ENCODE peak calls at places on chromosomes 16 and 17, in four cellular contexts. F, O, K and P are unnamed samples.

GRCh38 chr17:43945074-43945824 is 3.0 kb upstream of the PPY start:
- DNase-seq in K (no peak), O (no peak), F (no peak), P (no peak)

GRCh38 chr17:55462711-55463110 is 41.1 kb upstream of the MMD start:
- DNase-seq in K (no peak), O (no peak), F (no peak), P (no peak)

GRCh38 chr17:72466199-72466598 is 345.4 kb downstream of the SOX9 start:
- DNase-seq in F (no peak), O (peak), K (peak), P (peak)

GRCh38 chr17:45016823-45017222 is 34.6 kb downstream of the DCAKD start:
- DNase-seq in F (no peak), O (no peak), K (peak), P (no peak)

GRCh38 chr17:2022647-2023046 is 2.5 kb downstream of the RTN4RL1 start:
- DNase-seq in K (no peak), O (no peak), F (no peak), P (no peak)

GRCh38 chr17:55089955-55090573 is 121.5 kb downstream of the STXBP4 start:
- DNase-seq in F (no peak), K (peak), O (peak), P (peak)

GRCh38 chr16:4615389-4616046 is 830 bp upstream of the UBALD1 start:
- DNase-seq in K (no peak), O (no peak), F (no peak), P (peak)

GRCh38 chr17:50213026-50214015 is 11.9 kb upstream of the COL1A1 start:
- DNase-seq in O (peak), K (no peak), F (no peak), P (no peak)

GRCh38 chr17:83125515-83126274 is 46.3 kb downstream of the METRNL start:
- DNase-seq in F (peak), O (no peak), K (no peak), P (peak)

GRCh38 chr17:46195939-46196338 is 2.7 kb upstream of the KANSL1 start:
- DNase-seq in K (no peak), O (no peak), F (no peak), P (no peak)

GRCh38 chr17:79355186-79355585 is 255.7 kb downstream of the RBFOX3 start:
- DNase-seq in F (no peak), O (no peak), K (no peak), P (no peak)

GRCh38 chr17:30961213-30962188 is 9.3 kb upstream of the RNF135 start:
- DNase-seq in O (peak), F (no peak), K (no peak), P (no peak)

GRCh38 chr17:50267074-50267841 is 7.0 kb upstream of the TMEM92 start:
- DNase-seq in F (no peak), K (no peak), O (no peak), P (peak)

GRCh38 chr16:24505959-24506358 is 33.4 kb upstream of the RBBP6 start:
- DNase-seq in K (no peak), F (no peak), O (no peak), P (no peak)

GRCh38 chr17:4335185-4335584 is 31.3 kb downstream of the UBE2G1 start:
- DNase-seq in K (no peak), F (no peak), O (no peak), P (no peak)

GRCh38 chr16:50245417-50246298 is 20.7 kb upstream of the ADCY7 start:
- DNase-seq in K (peak), F (no peak), O (no peak), P (peak)

GRCh38 chr16:89197633-89198416 is 2.5 kb downstream of the SLC22A31 start:
- DNase-seq in F (no peak), K (no peak), O (no peak), P (no peak)

GRCh38 chr17:32323784-32324590 is 18.0 kb downstream of the C17orf75 start:
- DNase-seq in O (no peak), K (no peak), F (no peak), P (peak)

GRCh38 chr17:27567563-27567859 is 63.5 kb upstream of the LGALS9 start:
- DNase-seq in O (no peak), F (no peak), K (no peak), P (no peak)

GRCh38 chr16:68235882-68236803 is at the start of gene ESRP2:
- DNase-seq in K (no peak), F (no peak), O (no peak), P (peak)

GRCh38 chr17:74547736-74548135 is 1.8 kb upstream of the CD300C start:
- DNase-seq in F (no peak), K (no peak), O (no peak), P (no peak)

GRCh38 chr17:5785343-5785742 is 201.0 kb upstream of the NLRP1 start:
- DNase-seq in O (peak), K (no peak), F (no peak), P (no peak)

GRCh38 chr17:5783851-5784250 is 199.5 kb upstream of the NLRP1 start:
- DNase-seq in O (no peak), K (no peak), F (no peak), P (no peak)

GRCh38 chr17:5784791-5785190 is 200.5 kb upstream of the NLRP1 start:
- DNase-seq in F (no peak), K (no peak), O (no peak), P (no peak)

GRCh38 chr17:5786510-5786875 is 202.2 kb upstream of the NLRP1 start:
- DNase-seq in O (no peak), F (no peak), K (no peak), P (no peak)

DNA sequence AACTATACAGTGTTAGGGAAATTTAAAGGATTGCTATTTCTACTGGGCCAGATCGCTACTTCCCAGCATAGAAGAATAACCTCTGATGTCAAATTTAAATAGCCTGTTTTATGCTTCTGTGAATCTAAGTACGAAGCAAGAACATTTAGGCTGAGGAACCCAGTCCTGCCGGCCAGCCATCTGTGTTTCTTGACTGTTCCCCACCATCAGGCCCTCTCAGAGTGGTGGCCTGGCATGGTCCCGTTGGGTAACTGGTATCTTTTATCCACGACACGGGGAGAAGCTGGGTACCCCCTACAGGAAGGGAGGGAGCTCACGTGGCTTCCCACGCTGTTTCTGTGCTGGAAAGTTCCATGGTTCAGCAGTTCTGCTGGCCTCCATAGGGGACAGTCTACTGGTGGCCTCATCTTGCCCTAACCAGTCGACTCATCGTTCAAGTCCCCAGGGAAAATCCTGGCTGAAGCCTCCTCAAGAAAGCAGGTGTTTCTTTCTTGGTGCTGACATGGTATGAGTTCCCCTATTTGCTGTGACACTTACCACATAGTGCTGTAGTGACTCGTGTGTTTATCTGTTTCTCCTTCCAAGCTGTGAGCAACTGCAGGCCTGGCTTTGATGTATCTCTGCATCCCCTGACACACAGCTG is 201.7 kb upstream of the NLRP1 start:
- DNase-seq in F (no peak), O (peak), K (no peak), P (no peak)
- H3K27ac ChIP-seq in F (no peak), O (peak), K (no peak), P (no peak)

DNA sequence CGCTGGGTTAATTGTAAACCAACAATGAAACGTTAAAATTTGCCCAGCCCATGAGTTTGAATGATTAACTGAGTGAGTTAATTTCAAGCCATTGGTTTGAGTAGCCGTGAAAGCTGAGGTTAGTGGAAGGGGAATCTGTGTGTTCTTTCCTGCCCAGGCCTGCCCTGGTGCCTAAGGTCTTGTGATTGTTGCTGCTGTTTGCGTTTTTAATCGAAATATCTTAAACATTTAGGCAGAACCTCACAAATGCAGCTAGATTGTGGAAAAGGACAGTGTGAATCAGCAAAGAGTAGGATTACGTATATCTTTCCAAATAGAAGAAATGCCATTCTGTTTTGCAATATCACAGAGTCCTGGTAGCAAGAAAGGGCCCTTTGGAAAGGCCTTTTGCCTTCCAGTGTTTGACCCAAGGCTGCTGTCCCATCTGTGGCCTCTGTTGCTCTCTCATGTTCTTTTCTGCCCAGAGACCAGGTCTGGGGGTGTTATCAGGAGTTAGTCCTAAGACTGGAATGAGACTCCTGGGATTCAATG is 113.8 kb downstream of the MSI2 start:
- DNase-seq in K (peak), O (no peak), F (no peak), P (no peak)
- TF ChIP-seq EP300 in K (peak), O (peak), F (no peak), P (no peak)

DNA sequence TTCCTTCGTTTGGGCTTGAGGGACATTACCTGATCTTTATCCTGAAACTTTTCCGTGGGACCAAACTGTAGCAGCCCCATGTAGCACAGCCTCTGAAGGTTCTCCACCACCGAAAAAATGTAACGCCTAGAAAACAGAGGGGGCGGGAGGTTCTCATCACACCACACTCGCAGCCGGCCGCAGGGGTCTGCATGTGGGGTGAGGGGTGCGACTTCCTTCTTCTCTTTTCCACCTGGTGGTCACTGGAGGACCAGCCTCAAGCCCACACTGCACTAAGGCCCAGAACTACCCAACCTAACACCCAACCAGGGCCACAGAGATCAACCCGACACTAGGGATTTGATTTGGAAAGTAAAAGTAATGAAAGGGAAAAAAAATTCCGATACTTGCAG is 57.1 kb downstream of the GTF3C1 start:
- DNase-seq in F (no peak), K (no peak), O (no peak), P (no peak)
- H3K27ac ChIP-seq in F (no peak), K (no peak), O (no peak), P (no peak)

DNA sequence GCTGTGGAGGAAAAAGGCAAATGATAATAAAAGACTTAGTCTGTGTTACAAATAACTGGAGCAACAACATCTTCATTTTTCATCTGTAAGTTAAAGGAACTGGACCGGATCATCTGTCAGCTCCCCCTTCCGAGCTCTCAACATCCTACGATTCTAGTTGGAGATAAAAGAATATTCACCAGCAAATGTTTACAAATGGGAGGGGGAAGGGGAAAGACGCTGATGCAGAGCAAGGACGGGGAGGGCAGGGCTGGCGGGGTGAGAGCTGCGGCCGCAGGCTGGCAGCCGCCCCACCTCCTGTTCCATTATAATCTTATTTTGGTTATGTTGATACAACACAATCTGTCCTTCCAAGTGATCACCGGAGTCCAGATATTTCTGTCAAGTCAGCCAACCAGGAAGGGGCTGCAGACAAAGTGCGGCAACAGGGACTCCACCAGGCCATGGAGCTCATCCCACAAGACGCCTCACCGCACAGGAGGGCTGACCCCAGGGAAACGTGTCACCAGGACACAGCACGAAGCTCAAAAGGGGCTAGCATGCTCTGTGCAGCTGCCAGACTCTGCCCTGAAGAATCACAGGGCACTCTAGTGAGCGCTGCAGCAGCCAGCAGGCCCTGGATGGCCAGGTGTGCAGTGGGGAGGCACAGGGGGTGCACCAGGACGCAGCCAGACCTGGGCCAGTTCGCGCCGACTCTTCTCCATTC is 19.7 kb downstream of the FBXO31 start:
- DNase-seq in F (no peak), O (no peak), K (no peak), P (peak)
- TF ChIP-seq EP300 in F (no peak), O (no peak), K (no peak), P (no peak)

DNA sequence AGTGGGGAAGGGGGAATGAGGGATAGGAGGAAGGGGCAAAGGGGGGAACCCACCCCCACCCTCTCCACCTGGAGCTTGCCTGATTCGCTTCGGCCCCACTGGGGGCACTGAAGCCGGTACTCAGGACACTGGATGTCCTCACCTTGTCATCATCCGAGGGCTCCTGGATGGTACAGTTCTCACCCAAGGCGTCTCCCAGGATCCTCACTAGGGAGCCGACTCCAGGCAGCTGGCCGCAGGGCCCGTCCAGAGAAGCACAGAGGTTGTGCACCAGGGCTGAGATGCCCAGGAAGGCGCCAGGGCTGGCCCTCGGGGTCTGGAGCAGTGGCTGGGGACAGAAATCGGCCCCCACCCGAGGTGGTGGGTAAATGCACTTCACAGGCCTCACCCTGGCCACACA is 92.3 kb downstream of the LITAF start:
- DNase-seq in O (no peak), F (no peak), K (no peak), P (no peak)
- H3K27ac ChIP-seq in O (no peak), F (no peak), K (peak), P (peak)

DNA sequence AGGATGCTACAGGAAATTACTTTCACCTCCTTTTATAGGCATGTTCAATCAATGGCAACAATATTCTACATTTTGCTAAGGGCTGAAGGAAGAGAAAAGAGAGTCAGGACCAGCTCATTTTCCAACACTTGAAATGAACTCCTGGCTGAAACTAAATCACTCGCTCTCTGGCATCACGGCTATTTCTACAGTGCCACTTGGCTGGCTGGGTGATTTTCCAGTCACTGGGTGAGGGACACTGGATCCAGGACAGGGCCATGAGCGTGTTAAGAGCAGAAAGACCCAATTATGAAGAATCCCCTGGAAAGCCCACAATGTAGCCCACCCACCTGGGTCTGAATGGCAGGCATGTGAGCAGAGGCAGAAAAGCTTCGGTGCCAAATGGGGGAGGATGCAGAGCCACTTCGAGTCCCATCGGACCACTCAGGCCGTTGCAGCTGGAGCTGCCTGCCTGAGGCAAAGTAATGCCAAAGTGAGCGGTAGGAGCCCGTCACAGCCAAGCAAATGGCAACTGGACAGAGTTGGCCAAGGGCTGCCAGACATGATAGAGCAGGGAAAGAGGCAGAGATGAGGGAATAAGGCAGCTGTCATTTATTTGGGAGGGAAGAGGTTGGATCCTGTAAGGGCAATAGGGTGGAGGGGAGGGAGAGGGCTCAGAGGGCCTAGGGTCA is 246.2 kb downstream of the STX8 start:
- DNase-seq in F (no peak), K (no peak), O (no peak), P (no peak)
- TF ChIP-seq EP300 in F (no peak), K (no peak), O (no peak), P (no peak)

GRCh38 chr17:37048806-37049205 is 100.1 kb downstream of the AATF start:
- DNase-seq in K (no peak), O (no peak), F (no peak), P (no peak)
- H3K27ac ChIP-seq in K (no peak), O (no peak), F (no peak), P (no peak)

GRCh38 chr17:81722184-81723120 is 10.4 kb downstream of the SLC25A10 start:
- DNase-seq in F (no peak), K (no peak), O (no peak), P (peak)
- TF ChIP-seq EP300 in F (no peak), K (no peak), O (no peak), P (peak)

DNA sequence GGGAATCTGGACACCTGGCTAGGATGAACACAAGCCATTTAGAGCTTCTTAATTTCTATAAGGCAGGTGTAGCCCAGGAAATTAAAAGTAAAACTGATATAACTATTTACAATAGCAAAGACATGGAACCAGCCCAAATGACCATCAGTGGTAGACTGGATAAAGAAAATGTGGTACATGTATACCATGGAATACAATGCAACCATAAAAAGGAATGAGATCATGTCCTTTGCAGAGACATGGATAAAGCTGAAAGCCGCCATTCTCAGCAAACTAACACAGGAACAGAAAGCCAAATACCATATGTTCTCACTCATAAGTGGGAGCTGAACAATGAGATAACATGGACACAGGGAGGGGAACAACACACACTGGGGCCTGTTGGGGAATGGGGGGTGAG is 19.4 kb downstream of the FAHD1 start:
- DNase-seq in F (no peak), K (no peak), O (no peak), P (no peak)
- H3K27ac ChIP-seq in F (no peak), K (no peak), O (no peak), P (no peak)